ENCODE peak calls at places on chromosomes 4 and X, in eight cellular contexts. T, Z, J, G, O, L, I and R are unnamed samples.

GRCh38 chr4:3786196-3786869 is 20.1 kb downstream of the ADRA2C start:
- DNase-seq in T (no peak), Z (peak), J (no peak), G (no peak), O (no peak), L (no peak), I (no peak), R (peak)

GRCh38 chrX:150362599-150363481 is at the start of gene MAMLD1:
- DNase-seq in T (peak), Z (peak), J (peak), G (peak), O (no peak), L (no peak), I (no peak), R (peak)

GRCh38 chr4:85243857-85244256 is 231.1 kb upstream of the ARHGAP24 start:
- DNase-seq in T (no peak), Z (no peak), J (no peak), G (no peak), O (no peak), L (no peak), I (no peak), R (no peak)

GRCh38 chr4:101711590-101712255 is 78.8 kb upstream of the BANK1 start:
- DNase-seq in T (no peak), Z (no peak), J (peak), G (no peak), O (no peak), L (no peak), I (peak), R (no peak)

GRCh38 chr4:42369489-42369888 is 27.8 kb upstream of the SHISA3 start:
- DNase-seq in T (no peak), Z (no peak), J (no peak), G (no peak), O (no peak), L (no peak), I (no peak), R (no peak)

GRCh38 chr4:128163177-128164117 is 102.3 kb downstream of the LARP1B start:
- DNase-seq in T (no peak), Z (no peak), J (no peak), G (no peak), O (no peak), L (peak), I (no peak), R (no peak)

GRCh38 chr4:144709793-144710525 is 64.0 kb downstream of the HHIP start:
- DNase-seq in T (no peak), Z (peak), J (no peak), G (no peak), O (no peak), L (no peak), I (no peak), R (peak)

GRCh38 chr4:69888336-69888735 is 28.4 kb upstream of the SULT1E1 start:
- DNase-seq in T (no peak), Z (no peak), J (peak), G (peak), O (no peak), L (no peak), I (no peak), R (no peak)

GRCh38 chrX:69083361-69083760 is 81.9 kb downstream of the PJA1 start:
- DNase-seq in T (no peak), Z (no peak), J (no peak), G (no peak), O (no peak), L (no peak), I (no peak), R (no peak)

GRCh38 chrX:41475166-41475565 is 28.0 kb downstream of the NYX start:
- DNase-seq in T (no peak), Z (no peak), J (no peak), G (no peak), O (peak), L (no peak), I (no peak), R (no peak)

GRCh38 chrX:50643525-50644137 is 170.4 kb downstream of the SHROOM4 start:
- DNase-seq in T (no peak), Z (no peak), J (no peak), G (no peak), O (no peak), L (no peak), I (no peak), R (no peak)

GRCh38 chrX:3204606-3205005 is 141.8 kb downstream of the MXRA5 start:
- DNase-seq in T (no peak), Z (no peak), J (no peak), G (no peak), O (no peak), L (no peak), I (no peak), R (no peak)

GRCh38 chr4:156568041-156568440 is 403.6 kb downstream of the PDGFC start:
- DNase-seq in T (no peak), Z (no peak), J (no peak), G (no peak), O (no peak), L (no peak), I (no peak), R (no peak)

GRCh38 chr4:7679431-7679830 is 244.7 kb upstream of the PSAPL1 start:
- DNase-seq in T (no peak), Z (no peak), J (no peak), G (no peak), O (no peak), L (no peak), I (no peak), R (no peak)

GRCh38 chr4:37603070-37603468 is 83.1 kb downstream of the RELL1 start:
- DNase-seq in T (peak), Z (peak), J (peak), G (peak), O (peak), L (peak), I (peak), R (peak)